ENCODE peak calls at places on chromosomes 2 and 18, in seven cellular contexts. R is pancreas, B is hepatocyte, X is foreskin fibroblast, E is bronchial epithelial cell, W is fibroblast of pulmonary artery, O is BJ. Z is an unnamed sample.

GRCh38 chr2:9373047-9373446 is 50.3 kb downstream of the ITGB1BP1 start:
- DNase-seq in R (no peak), B (no peak), X (no peak), E (no peak), W (no peak), O (no peak), Z (no peak)

GRCh38 chr2:44360749-44361329 is 455 bp downstream of the PREPL start:
- DNase-seq in R (no peak), B (peak; percentile 49), X (no peak), E (peak; percentile 12), W (peak; percentile 14), O (no peak), Z (no peak)

GRCh38 chr18:2495381-2495780 is 75.9 kb downstream of the METTL4 start:
- DNase-seq in R (no peak), B (no peak), X (no peak), E (no peak), W (no peak), O (no peak), Z (no peak)

GRCh38 chr18:66457245-66457644 is 146.6 kb downstream of the CDH19 start:
- DNase-seq in R (no peak), B (no peak), X (no peak), E (no peak), W (no peak), O (no peak), Z (no peak)

GRCh38 chr2:211085056-211085680 is 528.8 kb downstream of the CPS1 start:
- DNase-seq in R (no peak), B (peak; percentile 63), X (no peak), E (peak; percentile 49), W (peak; percentile 62), O (no peak), Z (peak; percentile 17)

GRCh38 chr2:98663521-98664090 is 55.2 kb downstream of the UNC50 start:
- DNase-seq in R (no peak), B (no peak), X (no peak), E (no peak), W (no peak), O (no peak), Z (no peak)

GRCh38 chr2:79861059-79861374 is 348.2 kb downstream of the CTNNA2 start:
- DNase-seq in R (no peak), B (no peak), X (no peak), E (no peak), W (no peak), O (no peak), Z (no peak)

GRCh38 chr2:128779301-128780095 is 460.8 kb upstream of the HS6ST1 start:
- DNase-seq in R (no peak), B (no peak), X (no peak), E (no peak), W (no peak), O (no peak), Z (no peak)

GRCh38 chr2:184554736-184555135 is 43.6 kb upstream of the ZNF804A start:
- DNase-seq in R (no peak), B (no peak), X (peak; percentile 2), E (peak; percentile 79), W (no peak), O (peak; percentile 16), Z (no peak)

GRCh38 chr2:100615886-100616285 is 53.1 kb downstream of the PDCL3 start:
- DNase-seq in R (no peak), B (no peak), X (no peak), E (no peak), W (no peak), O (no peak), Z (no peak)

GRCh38 chr2:164538250-164538866 is 82.9 kb downstream of the GRB14 start:
- DNase-seq in R (no peak), B (peak; percentile 56), X (peak; percentile 21), E (peak; percentile 57), W (peak; percentile 59), O (no peak), Z (peak; percentile 34)

GRCh38 chr18:48940854-48941531 is 9.8 kb downstream of the SMAD7 start:
- DNase-seq in R (peak; percentile 23), B (no peak), X (no peak), E (no peak), W (no peak), O (no peak), Z (peak; percentile 69)

GRCh38 chr2:218368621-218369153 is 12.0 kb downstream of the CATIP start:
- DNase-seq in R (peak; percentile 55), B (no peak), X (no peak), E (no peak), W (no peak), O (no peak), Z (peak; percentile 28)

GRCh38 chr2:7915302-7916200 is 766.3 kb upstream of the ID2 start:
- DNase-seq in R (no peak), B (peak; percentile 13), X (peak; percentile 13), E (no peak), W (peak; percentile 17), O (peak; percentile 29), Z (no peak)

GRCh38 chr2:156903335-156903734 is 354.2 kb upstream of the GALNT5 start:
- DNase-seq in R (no peak), B (no peak), X (peak; percentile 28), E (no peak), W (no peak), O (no peak), Z (no peak)

GRCh38 chr18:31990823-31991222 is 27.8 kb upstream of the RNF125 start:
- DNase-seq in R (no peak), B (no peak), X (no peak), E (no peak), W (no peak), O (no peak), Z (peak; percentile 58)

GRCh38 chr2:32289165-32290054 is 11.7 kb downstream of the YIPF4 start:
- DNase-seq in R (no peak), B (peak; percentile 27), X (peak; percentile 57), E (peak; percentile 94), W (peak; percentile 75), O (no peak), Z (no peak)

GRCh38 chr2:104434363-104434792 is 419.5 kb upstream of the POU3F3 start:
- DNase-seq in R (peak; percentile 22), B (peak; percentile 43), X (no peak), E (peak; percentile 13), W (no peak), O (no peak), Z (no peak)

GRCh38 chr2:63665806-63666205 is 77.0 kb downstream of the MDH1 start:
- DNase-seq in R (no peak), B (no peak), X (peak; percentile 76), E (no peak), W (peak; percentile 66), O (peak; percentile 89), Z (no peak)

DNA sequence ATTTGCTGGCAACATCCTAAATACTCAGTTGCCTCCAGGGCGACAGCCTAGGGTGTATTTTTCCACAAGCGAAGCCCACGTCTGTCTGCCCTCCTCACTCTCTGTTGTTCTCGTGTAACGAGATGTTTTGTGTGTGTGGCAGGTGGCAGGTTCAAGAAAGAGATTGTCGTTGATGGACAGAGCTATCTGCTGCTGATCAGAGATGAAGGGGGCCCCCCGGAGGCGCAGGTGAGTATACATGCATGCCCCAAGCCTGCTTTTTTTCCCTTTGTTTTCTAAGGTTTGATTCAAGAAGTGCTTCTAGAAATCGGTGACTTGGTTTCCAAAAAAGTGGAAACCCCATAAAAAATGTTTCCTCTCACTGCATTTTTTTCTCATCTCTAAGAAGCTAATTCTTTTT is 247.0 kb downstream of the AGAP1 start:
- DNase-seq in R (no peak), B (peak; percentile 48), X (no peak), E (no peak), W (no peak), O (no peak), Z (no peak)
- TF ChIP-seq CTCF in R (no peak), B (peak; percentile 33), X (peak; percentile 11), E (peak; percentile 28), W (peak; percentile 3), O (peak; percentile 31), Z (no peak)

GRCh38 chr2:194815475-194815874 is 841.6 kb upstream of the SLC39A10 start:
- DNase-seq in R (no peak), B (no peak), X (no peak), E (peak; percentile 39), W (peak; percentile 2), O (no peak), Z (no peak)

GRCh38 chr2:194822097-194822496 is 834.9 kb upstream of the SLC39A10 start:
- DNase-seq in R (no peak), B (no peak), X (no peak), E (peak; percentile 55), W (no peak), O (no peak), Z (no peak)

GRCh38 chr2:194822657-194823056 is 834.4 kb upstream of the SLC39A10 start:
- DNase-seq in R (no peak), B (no peak), X (no peak), E (peak; percentile 77), W (no peak), O (no peak), Z (no peak)

GRCh38 chr2:194824450-194824849 is 832.6 kb upstream of the SLC39A10 start:
- DNase-seq in R (no peak), B (no peak), X (no peak), E (no peak), W (no peak), O (no peak), Z (no peak)

DNA sequence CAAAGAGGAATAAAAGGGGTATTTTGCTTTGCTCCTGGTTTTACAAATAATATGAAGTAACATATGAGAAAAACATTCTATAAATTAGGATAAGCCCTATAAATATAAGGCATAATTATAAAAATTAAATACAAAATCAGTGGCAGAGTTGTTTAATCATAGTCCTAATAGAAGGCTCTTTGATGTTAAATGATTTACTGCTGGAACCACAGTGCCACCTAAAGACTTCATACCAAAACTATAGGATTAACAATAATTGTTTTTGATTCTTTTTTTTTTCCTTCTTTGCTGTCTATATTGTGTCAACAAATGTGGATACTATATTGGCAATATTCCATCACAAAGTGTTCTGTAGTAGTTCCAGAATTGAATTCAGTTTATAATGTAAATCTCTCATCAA is 837.7 kb upstream of the SLC39A10 start:
- DNase-seq in R (no peak), B (no peak), X (no peak), E (peak; percentile 39), W (peak; percentile 3), O (no peak), Z (no peak)
- TF ChIP-seq CTCF in R (no peak), B (peak; percentile 22), X (no peak), E (no peak), W (no peak), O (no peak), Z (no peak)

DNA sequence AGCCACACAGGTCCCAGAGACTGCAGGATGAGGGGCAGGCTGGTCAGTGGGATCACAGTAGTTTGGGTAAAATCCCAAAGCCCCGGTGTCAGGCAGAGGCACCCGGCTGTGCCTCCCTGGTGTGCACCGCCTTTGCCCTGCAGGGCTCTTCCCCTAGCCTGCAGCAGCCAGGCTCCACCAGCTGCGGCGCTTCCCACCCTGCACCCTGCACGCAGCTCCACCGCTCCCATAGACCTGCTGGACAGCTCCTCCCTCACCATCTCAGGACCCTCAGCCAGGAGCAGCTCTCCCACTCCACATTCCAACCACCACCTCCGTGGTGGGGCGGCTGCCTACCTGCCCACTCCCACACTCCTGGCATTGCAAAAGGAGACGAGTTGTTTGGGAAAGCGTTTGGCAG is 287.3 kb upstream of the HDAC4 start:
- DNase-seq in R (no peak), B (no peak), X (no peak), E (no peak), W (no peak), O (no peak), Z (no peak)
- TF ChIP-seq CTCF in R (no peak), B (no peak), X (no peak), E (no peak), W (no peak), O (no peak), Z (no peak)

GRCh38 chr2:70484086-70484485 is 69.5 kb downstream of the TGFA start:
- DNase-seq in R (no peak), B (no peak), X (no peak), E (peak; percentile 33), W (no peak), O (no peak), Z (no peak)

GRCh38 chr2:70494283-70494886 is 59.2 kb downstream of the TGFA start:
- DNase-seq in R (no peak), B (no peak), X (no peak), E (no peak), W (no peak), O (no peak), Z (no peak)

GRCh38 chr2:70489165-70489564 is 64.5 kb downstream of the TGFA start:
- DNase-seq in R (no peak), B (no peak), X (no peak), E (peak; percentile 82), W (no peak), O (no peak), Z (no peak)
- TF ChIP-seq CTCF in R (no peak), B (no peak), X (no peak), E (no peak), W (no peak), O (no peak), Z (no peak)

Z was measured in GM13976.